ENCODE peak calls at places on chromosome 16, in six cellular contexts. D, Y, B, O, P and M are unnamed samples.

GRCh38 chr16:81175325-81175891 is 63.1 kb upstream of the BCO1 start:
- DNase-seq in O (no peak), Y (peak), D (peak), B (no peak), P (no peak), M (peak)

GRCh38 chr16:87108941-87109340 is 208.3 kb downstream of the C16orf95 start:
- DNase-seq in B (no peak), P (no peak), D (peak), Y (no peak), O (no peak), M (no peak)

GRCh38 chr16:71564377-71564967 is 12.4 kb downstream of the TAT start:
- DNase-seq in Y (no peak), P (no peak), D (no peak), O (peak), B (no peak), M (no peak)

GRCh38 chr16:50863673-50864144 is 121.8 kb downstream of the CYLD start:
- DNase-seq in B (no peak), P (no peak), D (no peak), O (no peak), Y (no peak), M (no peak)

GRCh38 chr16:11272484-11272883 is 945 bp downstream of the PRM3 start:
- DNase-seq in P (no peak), B (no peak), D (no peak), Y (no peak), O (no peak), M (no peak)

GRCh38 chr16:28107232-28107631 is 43.7 kb upstream of the GSG1L start:
- DNase-seq in B (no peak), O (no peak), Y (no peak), D (no peak), P (no peak), M (no peak)

GRCh38 chr16:23508589-23509440 is 1.5 kb downstream of the GGA2 start:
- DNase-seq in Y (peak), B (no peak), P (peak), D (no peak), O (no peak), M (peak)

GRCh38 chr16:726438-727290 is at the start of the genes CCDC78 and HAGHL:
- DNase-seq in B (no peak), D (peak), Y (peak), O (no peak), P (peak), M (peak)

GRCh38 chr16:57528499-57529323 is 7.7 kb downstream of the CCDC102A start:
- DNase-seq in B (no peak), P (peak), Y (no peak), D (no peak), O (no peak), M (peak)

DNA sequence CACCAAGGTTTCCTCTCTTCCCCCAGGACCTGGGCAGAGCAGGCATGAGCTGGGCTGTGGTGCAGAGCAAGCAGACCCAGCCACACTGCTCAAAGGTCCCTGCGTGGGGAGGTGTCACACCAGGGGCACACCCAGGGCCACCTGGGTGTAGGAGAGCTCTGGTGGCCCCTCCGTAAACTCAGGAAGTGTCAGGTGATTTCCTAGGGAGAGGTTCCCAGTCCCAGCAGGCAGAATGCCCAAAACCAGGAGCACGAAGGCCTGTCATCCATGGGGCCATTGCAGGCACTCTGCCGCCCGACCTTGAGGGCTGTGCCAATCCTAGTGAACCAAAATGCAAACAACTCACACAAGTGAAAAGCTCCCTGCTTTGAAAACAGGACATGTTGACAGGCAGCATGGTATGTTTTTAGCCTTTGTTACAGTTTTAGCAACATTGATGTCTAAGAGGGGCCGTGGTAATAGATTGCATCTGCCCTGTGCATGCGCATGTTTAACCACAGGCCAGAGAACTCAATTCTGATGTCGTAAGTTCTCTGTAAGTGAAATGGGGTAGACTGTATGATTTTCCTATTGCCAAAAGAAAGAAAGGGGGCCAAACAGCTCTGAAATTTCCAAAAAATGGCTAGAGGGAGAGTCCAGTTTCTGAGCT is 21.3 kb downstream of the CIBAR2 start:
- DNase-seq in Y (peak), B (no peak), P (no peak), D (no peak), O (no peak), M (no peak)
- H4K91ac ChIP-seq in Y (peak), B (no peak), P (no peak), D (no peak), O (no peak), M (peak)

GRCh38 chr16:89162314-89162713 is 9.2 kb upstream of the CDH15 start:
- DNase-seq in P (no peak), Y (no peak), D (no peak), B (no peak), O (no peak), M (no peak)
- H3K27ac ChIP-seq in P (no peak), Y (no peak), D (no peak), B (no peak), O (no peak), M (no peak)

GRCh38 chr16:61042736-61043135 is 993.5 kb downstream of the CDH8 start:
- DNase-seq in P (peak), O (no peak), B (peak), D (no peak), Y (no peak), M (no peak)
- H4K91ac ChIP-seq in P (no peak), O (no peak), B (no peak), D (no peak), Y (no peak), M (no peak)

GRCh38 chr16:2458887-2459646 is 842 bp upstream of the TEDC2 start:
- DNase-seq in O (no peak), Y (no peak), P (peak), D (no peak), B (no peak), M (no peak)
- H3K27ac ChIP-seq in O (no peak), Y (no peak), P (no peak), D (peak), B (no peak), M (no peak)